ENCODE peak calls at places on chromosomes 13 and 19, in seven cellular contexts. G is CD8-positive, alpha-beta T cell; U is left ventricle myocardium inferior; D is neural crest cell; C is tibial nerve; V is endodermal cell; P is bronchial epithelial cell. X is an unnamed sample.

GRCh38 chr19:43784981-43785808 is 4.4 kb upstream of the KCNN4 start:
- DNase-seq in U (no peak), G (peak), P (peak), V (peak), C (no peak), D (peak), X (peak)

GRCh38 chr13:87123987-87124784 is 547.0 kb upstream of the SLITRK5 start:
- DNase-seq in P (peak), V (peak), U (peak), D (no peak), C (no peak), G (no peak), X (no peak)

GRCh38 chr13:21670006-21670882 is 629 bp upstream of the FGF9 start:
- DNase-seq in G (peak), P (no peak), C (no peak), D (peak), U (peak), V (peak), X (peak)

GRCh38 chr13:21228738-21229137 is 52.3 kb downstream of the MRPL57 start:
- DNase-seq in U (no peak), V (no peak), G (no peak), C (no peak), P (no peak), D (no peak), X (no peak)

GRCh38 chr19:14149509-14149994 is 13.2 kb upstream of the ASF1B start:
- DNase-seq in C (peak), P (peak), U (peak), G (peak), D (no peak), V (no peak), X (no peak)

GRCh38 chr13:100128838-100129237 is 39.9 kb downstream of the PCCA start:
- DNase-seq in D (no peak), G (no peak), U (no peak), V (no peak), P (no peak), C (no peak), X (no peak)

GRCh38 chr19:11745871-11746270 is 7.1 kb upstream of the ZNF823 start:
- DNase-seq in V (no peak), G (no peak), P (no peak), D (no peak), U (no peak), C (no peak), X (no peak)

GRCh38 chr13:27383104-27383921 is 41.1 kb upstream of the GTF3A start:
- DNase-seq in V (peak), D (no peak), G (no peak), C (no peak), P (no peak), U (no peak), X (no peak)

GRCh38 chr13:50708461-50708860 is 135.0 kb downstream of the DLEU7 start:
- DNase-seq in P (no peak), G (no peak), U (no peak), C (no peak), V (no peak), D (no peak), X (no peak)

GRCh38 chr13:24680258-24680920 is at the start of gene ATP12A:
- DNase-seq in G (peak), U (no peak), V (peak), P (no peak), D (no peak), C (no peak), X (peak)

GRCh38 chr13:72205773-72206172 is 338.8 kb upstream of the DACH1 start:
- DNase-seq in V (no peak), C (no peak), D (no peak), U (no peak), G (no peak), P (peak), X (no peak)

GRCh38 chr13:25948910-25949309 is 102.9 kb downstream of the SHISA2 start:
- DNase-seq in D (no peak), G (no peak), U (no peak), P (peak), V (peak), C (no peak), X (no peak)

DNA sequence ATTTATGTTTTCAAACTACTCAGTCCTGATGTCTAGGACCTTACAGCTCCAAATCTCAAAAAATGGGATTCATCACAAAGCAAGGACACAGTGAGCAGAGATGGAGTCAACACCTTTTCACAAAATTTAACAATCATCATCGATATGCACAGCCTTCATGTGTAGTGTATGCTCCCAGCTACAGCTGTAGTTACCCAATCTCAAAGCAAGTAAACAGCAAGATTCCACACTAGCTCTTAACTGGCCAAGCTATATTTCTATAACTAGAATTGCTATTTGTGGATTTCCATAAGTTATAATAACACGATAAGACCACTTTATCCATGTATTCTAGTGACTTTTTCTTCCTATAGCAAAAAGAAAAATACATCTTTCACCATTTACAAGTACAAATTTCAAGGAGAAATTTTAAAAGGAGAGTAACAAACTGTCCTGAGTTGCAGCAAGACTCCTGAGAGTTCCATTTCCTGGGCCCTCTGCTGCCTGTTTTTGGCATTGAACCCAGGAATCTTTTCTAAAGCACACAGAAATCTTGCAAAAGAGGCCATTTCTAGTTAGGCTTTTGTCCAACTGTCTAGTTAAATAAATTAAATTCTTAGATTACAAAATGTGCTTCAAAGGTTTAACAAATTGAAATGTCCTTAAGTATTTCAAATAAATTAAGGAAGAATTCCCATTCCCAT is 460.6 kb downstream of the FGF14 start:
- DNase-seq in D (no peak), G (no peak), V (peak), P (peak), U (no peak), C (no peak), X (no peak)
- TF ChIP-seq CTCF in D (peak), G (no peak), V (peak), P (peak), U (no peak), C (no peak), X (no peak)

GRCh38 chr13:114112826-114113322 is 19.5 kb downstream of the RASA3 start:
- DNase-seq in P (no peak), C (peak), U (no peak), V (peak), D (no peak), G (no peak), X (no peak)
- TF ChIP-seq CTCF in P (no peak), C (no peak), U (no peak), V (peak), D (no peak), G (no peak), X (no peak)

GRCh38 chr19:8504171-8504570 is 1.7 kb upstream of the PRAM1 start:
- DNase-seq in U (no peak), D (no peak), C (no peak), P (no peak), G (no peak), V (no peak), X (no peak)

GRCh38 chr19:8505680-8506401 is 3.4 kb upstream of the PRAM1 start:
- DNase-seq in V (peak), U (peak), G (peak), C (peak), D (peak), P (peak), X (peak)

GRCh38 chr19:8503506-8503905 is 1.1 kb upstream of the PRAM1 start:
- DNase-seq in D (no peak), C (no peak), P (no peak), U (no peak), G (no peak), V (no peak), X (no peak)

GRCh38 chr19:8510589-8511115 is 3.3 kb downstream of the ZNF414 start:
- DNase-seq in G (no peak), V (no peak), C (no peak), P (no peak), D (no peak), U (no peak), X (no peak)

DNA sequence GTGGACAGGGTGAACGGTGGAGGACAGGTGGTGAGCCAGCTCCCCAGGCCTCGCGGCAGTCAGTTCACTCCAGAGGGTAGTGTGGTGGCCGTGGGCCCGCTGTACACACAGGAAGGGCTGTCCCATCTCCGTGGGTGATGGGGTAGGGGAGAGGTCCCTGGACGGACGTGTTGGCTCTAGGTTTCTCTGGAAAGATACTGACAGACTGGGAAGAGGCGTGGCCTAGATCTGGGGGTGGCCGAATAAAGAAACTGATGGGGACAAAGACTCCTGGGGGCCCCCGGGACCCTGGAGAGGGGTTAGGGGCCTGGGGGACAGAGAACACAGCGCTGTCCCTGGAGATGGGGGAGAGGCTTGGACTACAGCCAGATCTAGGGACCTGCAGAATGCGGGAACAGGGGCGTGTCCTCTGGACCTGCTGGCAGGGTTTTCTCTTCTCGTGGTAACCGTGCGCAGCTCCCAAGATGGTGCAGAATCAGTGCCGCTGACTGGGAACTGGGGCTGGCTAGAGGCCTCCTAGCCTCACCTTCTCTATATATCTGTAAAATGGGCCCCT is 4.0 kb upstream of the PRAM1 start:
- DNase-seq in P (no peak), C (no peak), D (no peak), U (no peak), G (no peak), V (peak), X (no peak)
- TF ChIP-seq CTCF in P (no peak), C (no peak), D (peak), U (peak), G (no peak), V (peak), X (no peak)

DNA sequence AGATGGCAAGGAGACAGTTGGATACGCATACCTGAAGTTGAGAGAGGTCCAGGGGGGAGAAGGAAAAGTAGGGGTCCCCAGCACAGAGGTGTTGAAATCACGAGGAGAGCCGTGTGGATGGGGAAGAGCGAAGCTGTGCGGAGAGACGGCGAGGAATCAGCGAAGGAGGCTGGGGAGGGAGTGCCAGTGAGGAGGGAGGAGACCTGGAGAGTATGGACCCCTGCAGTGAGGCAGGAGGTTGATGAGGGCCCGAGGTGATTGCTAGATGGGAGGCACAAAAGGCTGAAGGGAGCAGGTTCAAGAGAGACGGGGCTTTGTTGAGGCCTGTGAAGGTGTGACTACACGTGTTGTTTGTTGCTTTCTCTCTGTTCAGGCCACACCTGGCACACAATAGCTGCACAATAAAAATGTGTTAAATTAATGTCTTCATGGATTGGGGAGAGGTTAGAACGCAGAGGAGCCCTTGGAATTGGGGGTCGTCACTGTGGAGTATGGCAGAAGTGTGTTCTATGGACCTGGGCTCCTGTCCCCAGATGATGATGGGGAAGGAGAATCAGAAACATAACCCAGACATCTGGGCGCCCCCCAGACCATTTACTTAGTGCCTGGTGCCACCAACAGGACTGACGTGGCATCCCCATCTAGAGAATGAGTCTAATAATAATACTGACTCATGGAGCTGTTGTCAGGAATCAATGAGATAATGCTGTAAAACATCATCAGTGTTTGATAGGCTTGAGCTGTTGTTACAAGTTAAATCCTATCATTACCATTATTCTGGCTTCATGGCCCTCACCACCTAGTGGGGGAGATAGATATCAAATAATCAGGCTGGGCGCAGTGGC is 137.5 kb downstream of the SIPA1L3 start:
- DNase-seq in D (no peak), P (peak), V (peak), U (no peak), G (no peak), C (no peak), X (no peak)
- TF ChIP-seq CTCF in D (no peak), P (no peak), V (no peak), U (no peak), G (no peak), C (no peak), X (peak)

DNA sequence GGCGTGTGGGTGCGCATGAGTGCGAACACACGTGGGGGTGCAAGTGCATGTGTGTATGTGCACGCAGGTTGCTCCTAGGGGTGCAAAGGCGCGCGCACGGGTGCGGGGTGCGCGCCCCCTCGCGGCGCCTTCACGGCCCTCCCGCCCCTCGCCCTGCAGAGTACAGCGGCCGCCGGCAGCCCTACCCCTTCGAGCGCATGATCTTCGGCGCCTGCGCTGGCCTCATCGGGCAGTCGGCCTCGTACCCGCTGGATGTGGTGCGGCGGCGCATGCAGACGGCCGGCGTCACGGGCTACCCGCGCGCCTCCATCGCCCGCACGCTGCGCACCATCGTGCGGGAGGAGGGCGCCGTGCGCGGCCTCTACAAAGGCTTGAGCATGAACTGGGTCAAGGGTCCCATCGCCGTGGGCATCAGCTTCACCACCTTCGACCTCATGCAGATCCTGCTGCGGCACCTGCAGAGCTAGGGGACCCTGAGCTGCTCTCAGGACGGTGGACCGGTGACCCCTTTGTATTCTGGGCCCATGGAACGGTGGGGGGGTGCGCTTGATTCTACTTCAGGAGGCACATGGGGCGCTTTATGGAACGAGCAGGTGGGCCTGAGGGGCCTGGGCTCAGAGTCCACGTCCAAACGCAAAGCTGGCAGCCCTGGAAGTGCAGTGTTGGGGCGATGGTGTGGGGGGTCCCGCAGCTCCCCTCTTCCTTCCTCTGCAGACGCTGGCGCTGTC is 27.7 kb downstream of the TMEM161A start:
- DNase-seq in C (no peak), G (no peak), D (peak), V (peak), P (no peak), U (no peak), X (peak)
- TF ChIP-seq CTCF in C (no peak), G (no peak), D (peak), V (peak), P (peak), U (peak), X (peak)

GRCh38 chr19:50276370-50277063 is 52.7 kb downstream of the KCNC3 start:
- DNase-seq in U (no peak), C (no peak), G (no peak), V (no peak), P (no peak), D (no peak), X (no peak)
- TF ChIP-seq CTCF in U (no peak), C (no peak), G (no peak), V (no peak), P (no peak), D (no peak), X (no peak)

GRCh38 chr13:61685683-61686013 is 270.0 kb upstream of the PCDH20 start:
- DNase-seq in V (peak), D (no peak), U (no peak), C (no peak), P (peak), G (no peak), X (no peak)
- TF ChIP-seq CTCF in V (peak), D (peak), U (no peak), C (no peak), P (peak), G (no peak), X (no peak)

GRCh38 chr13:29810898-29811297 is 39.5 kb downstream of the UBL3 start:
- DNase-seq in P (no peak), G (no peak), V (no peak), C (no peak), U (no peak), D (no peak), X (no peak)
- TF ChIP-seq CTCF in P (no peak), G (no peak), V (no peak), C (no peak), U (no peak), D (no peak), X (no peak)

GRCh38 chr19:51394045-51394836 is 3.9 kb upstream of the C19orf84 start:
- DNase-seq in G (peak), U (peak), V (peak), D (peak), P (peak), C (peak), X (peak)
- TF ChIP-seq CTCF in G (no peak), U (no peak), V (no peak), D (no peak), P (peak), C (peak), X (peak)

GRCh38 chr19:18118420-18119242 is 21.1 kb downstream of the MAST3 start:
- DNase-seq in U (no peak), P (no peak), C (no peak), G (no peak), V (no peak), D (no peak), X (no peak)
- TF ChIP-seq CTCF in U (no peak), P (no peak), C (no peak), G (no peak), V (no peak), D (no peak), X (no peak)